ENCODE peak calls at places on chromosomes 1 and 21, in five cellular contexts. P, T, U, V and G are unnamed samples.

GRCh38 chr1:31444725-31445448 is 31.9 kb downstream of the SERINC2 start:
- DNase-seq in P (no peak), T (no peak), U (no peak), V (peak), G (no peak)

GRCh38 chr1:226656601-226657277 is 82.3 kb downstream of the ITPKB start:
- DNase-seq in P (peak), T (no peak), U (peak), V (no peak), G (peak)

GRCh38 chr1:21857142-21857839 is 45.2 kb downstream of the LDLRAD2 start:
- DNase-seq in P (no peak), T (no peak), U (peak), V (no peak), G (no peak)

GRCh38 chr1:221987860-221988520 is 246.1 kb upstream of the DUSP10 start:
- DNase-seq in P (no peak), T (no peak), U (peak), V (peak), G (peak)

GRCh38 chr1:164823486-164824279 is 264.7 kb downstream of the PBX1 start:
- DNase-seq in P (no peak), T (peak), U (peak), V (no peak), G (peak)

GRCh38 chr1:64502924-64503323 is 33.0 kb downstream of the CACHD1 start:
- DNase-seq in P (no peak), T (no peak), U (no peak), V (no peak), G (no peak)

GRCh38 chr1:58804853-58805252 is 21.0 kb upstream of the JUN start:
- DNase-seq in P (no peak), T (no peak), U (no peak), V (no peak), G (no peak)

GRCh38 chr21:42102516-42102915 is 31.4 kb downstream of the UMODL1 start:
- DNase-seq in P (no peak), T (no peak), U (no peak), V (no peak), G (no peak)

GRCh38 chr1:117128323-117129079 is 7.0 kb upstream of the TRIM45 start:
- DNase-seq in P (no peak), T (peak), U (peak), V (peak), G (no peak)

GRCh38 chr1:223654083-223654482 is 11.4 kb downstream of the CAPN8 start:
- DNase-seq in P (no peak), T (no peak), U (no peak), V (peak), G (no peak)

GRCh38 chr1:147579532-147580199 is 38.4 kb downstream of the BCL9 start:
- DNase-seq in P (no peak), T (no peak), U (peak), V (peak), G (peak)

GRCh38 chr1:40806724-40807675 is 23.4 kb downstream of the KCNQ4 start:
- DNase-seq in P (peak), T (no peak), U (no peak), V (no peak), G (no peak)

GRCh38 chr1:78522136-78522535 is 31.4 kb downstream of the PTGFR start:
- DNase-seq in P (no peak), T (no peak), U (no peak), V (no peak), G (no peak)

GRCh38 chr1:245051349-245052221 is 103.2 kb upstream of the KIF26B start:
- DNase-seq in P (peak), T (no peak), U (no peak), V (no peak), G (no peak)

GRCh38 chr21:29135481-29135880 is 5.0 kb downstream of the MAP3K7CL start:
- DNase-seq in P (no peak), T (no peak), U (peak), V (no peak), G (no peak)

GRCh38 chr1:34412597-34413392 is 236.1 kb downstream of the C1orf94 start:
- DNase-seq in P (no peak), T (peak), U (no peak), V (no peak), G (no peak)

GRCh38 chr1:57067863-57068262 is 102.0 kb upstream of the C8B start:
- DNase-seq in P (peak), T (peak), U (peak), V (no peak), G (no peak)

GRCh38 chr1:2416403-2416802 is 4.0 kb upstream of the PEX10 start:
- DNase-seq in P (no peak), T (no peak), U (no peak), V (no peak), G (no peak)

GRCh38 chr1:166914111-166914510 is 38.0 kb upstream of the TADA1 start:
- DNase-seq in P (no peak), T (no peak), U (no peak), V (no peak), G (no peak)

GRCh38 chr1:15975358-15975804 is 520 bp downstream of the ZBTB17 start:
- DNase-seq in P (peak), T (peak), U (peak), V (peak), G (no peak)

GRCh38 chr1:95572962-95573361 is 339.0 kb downstream of the RWDD3 start:
- DNase-seq in P (no peak), T (no peak), U (no peak), V (no peak), G (no peak)

GRCh38 chr1:36643391-36644270 is 160.9 kb upstream of the CSF3R start:
- DNase-seq in P (no peak), T (no peak), U (no peak), V (no peak), G (no peak)

GRCh38 chr1:209875510-209875909 is 47.7 kb downstream of the UTP25 start:
- DNase-seq in P (no peak), T (peak), U (peak), V (peak), G (no peak)

GRCh38 chr1:168709896-168710305 is 19.1 kb downstream of the DPT start:
- DNase-seq in P (no peak), T (no peak), U (peak), V (peak), G (peak)

GRCh38 chr1:160081261-160081936 is at the start of gene KCNJ9:
- DNase-seq in P (no peak), T (peak), U (peak), V (no peak), G (no peak)

GRCh38 chr1:159889202-159889601 is 10.8 kb downstream of the CFAP45 start:
- DNase-seq in P (no peak), T (no peak), U (no peak), V (no peak), G (no peak)

GRCh38 chr1:223244366-223245103 is 101.5 kb upstream of the TLR5 start:
- DNase-seq in P (no peak), T (no peak), U (peak), V (no peak), G (no peak)

GRCh38 chr1:223363057-223363855 is 720 bp downstream of the SUSD4 start:
- DNase-seq in P (peak), T (peak), U (peak), V (peak), G (no peak)

GRCh38 chr21:33403786-33404571 is 766 bp downstream of the IFNGR2 start:
- DNase-seq in P (peak), T (peak), U (peak), V (no peak), G (no peak)

GRCh38 chr1:99465176-99465900 is 180.6 kb upstream of the PALMD start:
- DNase-seq in P (no peak), T (no peak), U (peak), V (no peak), G (peak)

DNA sequence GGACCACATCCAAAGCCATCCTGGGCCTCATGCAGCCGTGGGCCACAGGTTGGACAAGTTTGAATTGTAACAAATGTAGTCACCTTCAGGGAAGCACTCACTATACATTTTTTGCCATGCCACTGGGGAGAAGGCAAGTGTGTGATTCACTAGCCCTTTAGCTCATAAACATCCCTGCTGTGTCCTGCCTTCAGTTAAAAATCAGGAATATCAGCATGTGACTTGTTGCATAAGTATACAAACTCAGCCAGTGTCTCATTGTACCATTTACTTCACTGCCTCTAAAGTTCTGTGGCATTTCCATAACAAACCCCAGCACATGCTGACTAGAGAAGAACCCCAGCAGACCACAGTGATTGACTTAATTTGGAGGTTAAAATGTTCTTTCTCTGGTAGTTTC is 142.0 kb upstream of the C1orf105 start:
- DNase-seq in P (no peak), T (no peak), U (peak), V (no peak), G (no peak)
- TF ChIP-seq CTCF in P (no peak), T (no peak), U (no peak), V (no peak), G (no peak)

GRCh38 chr21:38660333-38661295 is 145.1 kb upstream of the ETS2 start:
- DNase-seq in P (peak), T (peak), U (no peak), V (no peak), G (no peak)

GRCh38 chr21:38663282-38663681 is 142.4 kb upstream of the ETS2 start:
- DNase-seq in P (no peak), T (no peak), U (no peak), V (no peak), G (no peak)

GRCh38 chr21:38661296-38662223 is 144.2 kb upstream of the ETS2 start:
- DNase-seq in P (peak), T (peak), U (peak), V (no peak), G (no peak)

GRCh38 chr21:38662224-38662568 is 143.5 kb upstream of the ETS2 start:
- DNase-seq in P (no peak), T (no peak), U (no peak), V (no peak), G (no peak)

GRCh38 chr21:38659936-38660332 is 145.8 kb upstream of the ETS2 start:
- DNase-seq in P (no peak), T (no peak), U (no peak), V (no peak), G (no peak)
- H3K4me3 ChIP-seq in P (peak), T (peak), U (no peak), V (no peak), G (no peak)

GRCh38 chr21:26965091-26965566 is 1.8 kb downstream of the ADAMTS5 start:
- DNase-seq in P (no peak), T (no peak), U (no peak), V (no peak), G (no peak)

GRCh38 chr21:26964379-26964778 is 2.5 kb downstream of the ADAMTS5 start:
- DNase-seq in P (peak), T (peak), U (peak), V (no peak), G (no peak)

GRCh38 chr21:26962516-26963305 is 4.2 kb downstream of the ADAMTS5 start:
- DNase-seq in P (no peak), T (no peak), U (peak), V (no peak), G (no peak)

GRCh38 chr21:26958792-26959191 is 8.1 kb downstream of the ADAMTS5 start:
- DNase-seq in P (no peak), T (no peak), U (peak), V (no peak), G (no peak)

DNA sequence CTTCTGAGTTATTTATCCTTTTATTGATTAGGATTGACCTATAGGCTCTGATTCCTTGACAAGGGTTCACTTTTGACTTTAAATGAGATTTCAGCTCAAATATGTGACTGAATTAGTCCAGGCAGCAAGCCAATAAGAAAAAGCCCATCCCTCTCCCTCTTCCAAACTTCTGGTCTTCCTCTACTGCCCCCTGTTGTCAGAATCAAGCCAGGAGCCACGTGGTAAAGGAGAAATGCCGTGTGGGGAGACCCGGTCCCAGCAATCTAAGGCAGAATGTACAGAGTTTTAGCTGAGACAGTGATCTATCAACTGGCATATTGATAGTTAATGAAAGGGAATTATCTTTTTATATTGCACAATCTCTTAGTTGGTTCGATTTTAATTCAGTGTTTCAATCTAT is 5.2 kb downstream of the ADAMTS5 start:
- DNase-seq in P (no peak), T (peak), U (peak), V (no peak), G (no peak)
- TF ChIP-seq CTCF in P (peak), T (peak), U (peak), V (no peak), G (peak)

DNA sequence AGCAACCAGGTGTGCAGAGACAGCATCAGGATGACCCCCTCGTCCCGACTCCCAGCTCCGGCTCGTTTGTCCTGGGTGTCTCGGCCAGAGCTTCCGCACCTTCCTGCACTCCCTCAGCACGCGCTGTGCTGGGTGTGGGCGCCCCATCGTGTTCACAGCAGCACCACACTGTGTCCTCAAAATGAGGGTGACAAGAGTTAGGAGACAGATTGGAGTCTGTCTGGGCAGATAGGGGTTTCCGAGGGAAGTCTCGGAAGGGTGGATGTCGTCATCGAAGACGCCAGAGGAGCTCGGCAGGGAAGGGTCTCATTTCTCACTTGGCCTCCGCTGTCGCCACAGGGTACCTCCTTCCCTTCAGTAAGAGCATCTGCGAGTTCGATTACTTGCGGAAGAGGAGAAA is 4.1 kb downstream of the CCDC27 start:
- DNase-seq in P (no peak), T (no peak), U (no peak), V (no peak), G (no peak)
- H3K4me3 ChIP-seq in P (no peak), T (no peak), U (no peak), V (no peak), G (no peak)

GRCh38 chr1:18868354-18868753 is 8.9 kb upstream of the TAS1R2 start:
- DNase-seq in P (no peak), T (no peak), U (no peak), V (no peak), G (no peak)
- TF ChIP-seq CTCF in P (no peak), T (no peak), U (no peak), V (no peak), G (no peak)